ENCODE peak calls at places on chromosomes 16 and 17, in seven cellular contexts. One of them, this sample, is unnamed.

GRCh38 chr17:29870836-29871430 is 59.1 kb downstream of the SSH2 start:
- DNase-seq in dorsolateral prefrontal cortex: no peak
- DNase-seq in cardiac muscle cell: no peak
- DNase-seq in vagina: no peak
- DNase-seq in fibroblast of pulmonary artery: no peak
- DNase-seq in lung: no peak
- DNase-seq in heart left ventricle: no peak
- DNase-seq in this sample: no peak

GRCh38 chr17:4087911-4088693 is 54.7 kb downstream of the ZZEF1 start:
- DNase-seq in dorsolateral prefrontal cortex: peak
- DNase-seq in cardiac muscle cell: peak
- DNase-seq in vagina: no peak
- DNase-seq in fibroblast of pulmonary artery: peak
- DNase-seq in lung: no peak
- DNase-seq in heart left ventricle: no peak
- DNase-seq in this sample: no peak

GRCh38 chr16:54930034-54930938 is at the start of gene IRX5:
- DNase-seq in dorsolateral prefrontal cortex: peak
- DNase-seq in cardiac muscle cell: peak
- DNase-seq in vagina: no peak
- DNase-seq in fibroblast of pulmonary artery: peak
- DNase-seq in lung: peak
- DNase-seq in heart left ventricle: peak
- DNase-seq in this sample: peak

GRCh38 chr16:55116165-55116894 is 185.7 kb downstream of the IRX5 start:
- DNase-seq in dorsolateral prefrontal cortex: no peak
- DNase-seq in cardiac muscle cell: no peak
- DNase-seq in vagina: no peak
- DNase-seq in fibroblast of pulmonary artery: no peak
- DNase-seq in lung: no peak
- DNase-seq in heart left ventricle: no peak
- DNase-seq in this sample: peak

GRCh38 chr16:26697826-26698225 is 368.9 kb upstream of the C16orf82 start:
- DNase-seq in dorsolateral prefrontal cortex: no peak
- DNase-seq in cardiac muscle cell: no peak
- DNase-seq in vagina: no peak
- DNase-seq in fibroblast of pulmonary artery: no peak
- DNase-seq in lung: no peak
- DNase-seq in heart left ventricle: no peak
- DNase-seq in this sample: no peak

GRCh38 chr17:50559674-50560184 is 786 bp upstream of the CACNA1G start:
- DNase-seq in dorsolateral prefrontal cortex: no peak
- DNase-seq in cardiac muscle cell: peak
- DNase-seq in vagina: no peak
- DNase-seq in fibroblast of pulmonary artery: peak
- DNase-seq in lung: no peak
- DNase-seq in heart left ventricle: no peak
- DNase-seq in this sample: no peak

GRCh38 chr16:23434380-23434779 is 18.6 kb downstream of the COG7 start:
- DNase-seq in dorsolateral prefrontal cortex: no peak
- DNase-seq in cardiac muscle cell: peak
- DNase-seq in vagina: no peak
- DNase-seq in fibroblast of pulmonary artery: peak
- DNase-seq in lung: no peak
- DNase-seq in heart left ventricle: no peak
- DNase-seq in this sample: peak

GRCh38 chr17:76926237-76926866 is 58.1 kb downstream of the MGAT5B start:
- DNase-seq in dorsolateral prefrontal cortex: no peak
- DNase-seq in cardiac muscle cell: no peak
- DNase-seq in vagina: no peak
- DNase-seq in fibroblast of pulmonary artery: no peak
- DNase-seq in lung: no peak
- DNase-seq in heart left ventricle: no peak
- DNase-seq in this sample: no peak

GRCh38 chr17:38604479-38605229 is 1.1 kb downstream of the SRCIN1 start:
- DNase-seq in dorsolateral prefrontal cortex: peak
- DNase-seq in cardiac muscle cell: no peak
- DNase-seq in vagina: no peak
- DNase-seq in fibroblast of pulmonary artery: no peak
- DNase-seq in lung: no peak
- DNase-seq in heart left ventricle: no peak
- DNase-seq in this sample: no peak

GRCh38 chr16:56911771-56912541 is 20.0 kb upstream of the HERPUD1 start:
- DNase-seq in dorsolateral prefrontal cortex: no peak
- DNase-seq in cardiac muscle cell: peak
- DNase-seq in vagina: no peak
- DNase-seq in fibroblast of pulmonary artery: peak
- DNase-seq in lung: peak
- DNase-seq in heart left ventricle: peak
- DNase-seq in this sample: no peak

DNA sequence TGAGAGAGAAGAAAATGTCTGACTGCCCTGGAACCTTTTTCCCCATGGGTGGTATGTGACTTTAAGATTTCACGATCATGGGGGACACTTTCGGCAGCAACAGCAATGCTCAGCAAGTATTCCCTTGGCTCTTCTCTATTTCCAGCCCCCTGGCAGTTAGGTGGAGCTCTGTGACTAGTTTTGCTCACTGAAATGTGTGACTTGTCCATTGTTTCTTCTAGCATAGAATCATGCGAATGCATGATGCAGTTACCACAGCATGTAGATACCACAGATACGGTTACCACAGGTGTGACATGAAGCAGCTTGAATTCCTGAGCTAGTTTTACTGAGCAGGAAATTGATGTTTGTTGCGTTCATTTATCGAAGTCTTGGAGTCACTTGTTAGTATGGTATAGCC is 1034.5 kb upstream of the EEF2KMT start:
- DNase-seq in dorsolateral prefrontal cortex: peak
- DNase-seq in cardiac muscle cell: no peak
- DNase-seq in vagina: no peak
- DNase-seq in fibroblast of pulmonary artery: no peak
- DNase-seq in lung: no peak
- DNase-seq in heart left ventricle: no peak
- DNase-seq in this sample: no peak
- H3K4me3 ChIP-seq in dorsolateral prefrontal cortex: no peak
- H3K4me3 ChIP-seq in cardiac muscle cell: no peak
- H3K4me3 ChIP-seq in vagina: no peak
- H3K4me3 ChIP-seq in fibroblast of pulmonary artery: no peak
- H3K4me3 ChIP-seq in lung: no peak
- H3K4me3 ChIP-seq in heart left ventricle: no peak
- H3K4me3 ChIP-seq in this sample: no peak

GRCh38 chr17:58329035-58329807 is 626 bp upstream of the TSPOAP1 start:
- DNase-seq in dorsolateral prefrontal cortex: peak
- DNase-seq in cardiac muscle cell: no peak
- DNase-seq in vagina: no peak
- DNase-seq in fibroblast of pulmonary artery: no peak
- DNase-seq in lung: peak
- DNase-seq in heart left ventricle: no peak
- DNase-seq in this sample: no peak
- TF ChIP-seq CTCF in dorsolateral prefrontal cortex: peak
- TF ChIP-seq CTCF in cardiac muscle cell: peak
- TF ChIP-seq CTCF in vagina: no peak
- TF ChIP-seq CTCF in fibroblast of pulmonary artery: peak
- TF ChIP-seq CTCF in lung: no peak
- TF ChIP-seq CTCF in heart left ventricle: no peak
- TF ChIP-seq CTCF in this sample: peak

GRCh38 chr16:31201511-31202401 is 804 bp downstream of the PYCARD start:
- DNase-seq in dorsolateral prefrontal cortex: no peak
- DNase-seq in cardiac muscle cell: no peak
- DNase-seq in vagina: no peak
- DNase-seq in fibroblast of pulmonary artery: no peak
- DNase-seq in lung: peak
- DNase-seq in heart left ventricle: peak
- DNase-seq in this sample: no peak

GRCh38 chr16:31204871-31205666 is 2.5 kb upstream of the PYCARD start:
- DNase-seq in dorsolateral prefrontal cortex: no peak
- DNase-seq in cardiac muscle cell: no peak
- DNase-seq in vagina: no peak
- DNase-seq in fibroblast of pulmonary artery: no peak
- DNase-seq in lung: no peak
- DNase-seq in heart left ventricle: no peak
- DNase-seq in this sample: no peak

GRCh38 chr16:31200821-31201510 is 1.6 kb downstream of the PYCARD start:
- DNase-seq in dorsolateral prefrontal cortex: no peak
- DNase-seq in cardiac muscle cell: no peak
- DNase-seq in vagina: no peak
- DNase-seq in fibroblast of pulmonary artery: no peak
- DNase-seq in lung: no peak
- DNase-seq in heart left ventricle: no peak
- DNase-seq in this sample: peak

GRCh38 chr16:31199430-31200041 is 3.0 kb downstream of the PYCARD start:
- DNase-seq in dorsolateral prefrontal cortex: no peak
- DNase-seq in cardiac muscle cell: no peak
- DNase-seq in vagina: no peak
- DNase-seq in fibroblast of pulmonary artery: no peak
- DNase-seq in lung: no peak
- DNase-seq in heart left ventricle: no peak
- DNase-seq in this sample: no peak

DNA sequence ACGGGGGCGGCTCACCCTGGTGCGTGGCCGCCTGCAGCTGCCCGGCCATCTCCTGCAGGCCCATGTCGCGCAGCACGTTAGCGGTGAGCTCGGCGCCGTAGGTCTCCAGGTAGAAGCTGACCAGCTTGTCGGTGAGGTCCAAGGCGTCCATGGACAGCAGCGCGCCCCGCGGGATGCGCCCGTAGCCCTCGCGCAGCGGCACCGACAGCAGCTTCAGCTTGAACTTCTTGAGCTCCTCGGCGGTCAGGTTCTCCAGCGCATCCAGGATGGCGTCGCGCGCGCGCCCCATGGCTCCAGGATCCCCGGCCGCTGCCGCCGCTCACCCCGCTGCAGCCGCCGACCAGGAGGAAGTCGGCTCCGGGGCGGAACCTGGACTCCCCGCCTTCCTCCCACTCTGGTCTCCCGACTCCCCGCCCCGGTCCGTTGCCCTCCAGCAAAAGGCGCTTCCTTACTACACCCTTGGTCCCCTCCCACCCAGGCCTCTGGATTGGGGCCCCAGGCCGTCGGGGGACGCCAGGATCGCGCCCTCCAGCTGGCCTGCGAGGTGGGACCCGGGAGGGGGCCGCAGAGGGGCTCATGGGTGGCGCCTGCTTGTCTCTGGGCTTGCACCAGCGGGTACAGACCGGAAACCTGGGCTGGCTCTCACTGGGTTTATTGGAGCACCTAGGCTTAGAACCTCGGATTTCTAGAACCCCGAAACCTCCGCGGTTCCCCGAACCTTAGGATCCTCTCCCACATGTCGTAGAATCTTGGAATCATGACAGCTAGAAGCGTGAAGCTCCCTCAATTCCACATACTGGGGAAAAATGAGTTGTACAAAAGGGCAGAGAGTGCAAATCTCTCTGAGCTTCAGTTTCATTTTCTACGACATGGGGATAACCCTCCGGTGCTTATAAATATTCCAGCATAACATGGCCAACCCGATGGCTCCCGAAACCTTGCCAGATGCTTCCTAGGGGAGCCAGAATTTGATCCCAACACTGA is at the start of gene PYCARD:
- DNase-seq in dorsolateral prefrontal cortex: no peak
- DNase-seq in cardiac muscle cell: peak
- DNase-seq in vagina: no peak
- DNase-seq in fibroblast of pulmonary artery: peak
- DNase-seq in lung: peak
- DNase-seq in heart left ventricle: peak
- DNase-seq in this sample: no peak
- H3K4me3 ChIP-seq in dorsolateral prefrontal cortex: peak
- H3K4me3 ChIP-seq in cardiac muscle cell: peak
- H3K4me3 ChIP-seq in vagina: peak
- H3K4me3 ChIP-seq in fibroblast of pulmonary artery: peak
- H3K4me3 ChIP-seq in lung: peak
- H3K4me3 ChIP-seq in heart left ventricle: peak
- H3K4me3 ChIP-seq in this sample: peak

GRCh38 chr17:7440113-7440822 is 956 bp downstream of the FGF11 start:
- DNase-seq in dorsolateral prefrontal cortex: no peak
- DNase-seq in cardiac muscle cell: no peak
- DNase-seq in vagina: no peak
- DNase-seq in fibroblast of pulmonary artery: no peak
- DNase-seq in lung: no peak
- DNase-seq in heart left ventricle: peak
- DNase-seq in this sample: no peak

GRCh38 chr17:7441202-7441705 is 1.9 kb downstream of the FGF11 start:
- DNase-seq in dorsolateral prefrontal cortex: no peak
- DNase-seq in cardiac muscle cell: no peak
- DNase-seq in vagina: no peak
- DNase-seq in fibroblast of pulmonary artery: no peak
- DNase-seq in lung: no peak
- DNase-seq in heart left ventricle: no peak
- DNase-seq in this sample: no peak

GRCh38 chr17:7442142-7442541 is 2.7 kb upstream of the CHRNB1 start:
- DNase-seq in dorsolateral prefrontal cortex: no peak
- DNase-seq in cardiac muscle cell: no peak
- DNase-seq in vagina: no peak
- DNase-seq in fibroblast of pulmonary artery: no peak
- DNase-seq in lung: no peak
- DNase-seq in heart left ventricle: no peak
- DNase-seq in this sample: no peak

GRCh38 chr17:7439462-7440112 is at the start of gene FGF11:
- DNase-seq in dorsolateral prefrontal cortex: no peak
- DNase-seq in cardiac muscle cell: no peak
- DNase-seq in vagina: no peak
- DNase-seq in fibroblast of pulmonary artery: no peak
- DNase-seq in lung: no peak
- DNase-seq in heart left ventricle: no peak
- DNase-seq in this sample: no peak

GRCh38 chr17:7440823-7441174 is 1.5 kb downstream of the FGF11 start:
- DNase-seq in dorsolateral prefrontal cortex: no peak
- DNase-seq in cardiac muscle cell: peak
- DNase-seq in vagina: no peak
- DNase-seq in fibroblast of pulmonary artery: no peak
- DNase-seq in lung: no peak
- DNase-seq in heart left ventricle: peak
- DNase-seq in this sample: no peak
- TF ChIP-seq CTCF in dorsolateral prefrontal cortex: no peak
- TF ChIP-seq CTCF in cardiac muscle cell: peak
- TF ChIP-seq CTCF in vagina: no peak
- TF ChIP-seq CTCF in fibroblast of pulmonary artery: peak
- TF ChIP-seq CTCF in lung: no peak
- TF ChIP-seq CTCF in heart left ventricle: no peak
- TF ChIP-seq CTCF in this sample: no peak

GRCh38 chr17:75828051-75828400 is 16.2 kb downstream of the UNC13D start:
- DNase-seq in dorsolateral prefrontal cortex: no peak
- DNase-seq in cardiac muscle cell: no peak
- DNase-seq in vagina: no peak
- DNase-seq in fibroblast of pulmonary artery: no peak
- DNase-seq in lung: no peak
- DNase-seq in heart left ventricle: no peak
- DNase-seq in this sample: no peak
- H3K4me3 ChIP-seq in dorsolateral prefrontal cortex: peak
- H3K4me3 ChIP-seq in cardiac muscle cell: no peak
- H3K4me3 ChIP-seq in vagina: peak
- H3K4me3 ChIP-seq in fibroblast of pulmonary artery: no peak
- H3K4me3 ChIP-seq in lung: no peak
- H3K4me3 ChIP-seq in heart left ventricle: peak
- H3K4me3 ChIP-seq in this sample: no peak

GRCh38 chr16:72939247-72939646 is 108.7 kb downstream of the ZFHX3 start:
- DNase-seq in dorsolateral prefrontal cortex: no peak
- DNase-seq in cardiac muscle cell: peak
- DNase-seq in vagina: no peak
- DNase-seq in fibroblast of pulmonary artery: peak
- DNase-seq in lung: no peak
- DNase-seq in heart left ventricle: peak
- DNase-seq in this sample: no peak
- TF ChIP-seq CTCF in dorsolateral prefrontal cortex: peak
- TF ChIP-seq CTCF in cardiac muscle cell: peak
- TF ChIP-seq CTCF in vagina: no peak
- TF ChIP-seq CTCF in fibroblast of pulmonary artery: peak
- TF ChIP-seq CTCF in lung: no peak
- TF ChIP-seq CTCF in heart left ventricle: no peak
- TF ChIP-seq CTCF in this sample: peak

GRCh38 chr17:68484458-68484857 is 27.2 kb upstream of the WIPI1 start:
- DNase-seq in dorsolateral prefrontal cortex: no peak
- DNase-seq in cardiac muscle cell: no peak
- DNase-seq in vagina: no peak
- DNase-seq in fibroblast of pulmonary artery: no peak
- DNase-seq in lung: no peak
- DNase-seq in heart left ventricle: no peak
- DNase-seq in this sample: no peak
- H3K4me3 ChIP-seq in dorsolateral prefrontal cortex: no peak
- H3K4me3 ChIP-seq in cardiac muscle cell: no peak
- H3K4me3 ChIP-seq in vagina: no peak
- H3K4me3 ChIP-seq in fibroblast of pulmonary artery: no peak
- H3K4me3 ChIP-seq in lung: no peak
- H3K4me3 ChIP-seq in heart left ventricle: no peak
- H3K4me3 ChIP-seq in this sample: no peak

This sample was measured in HFF-Myc.